ENCODE peak calls at places on chromosomes 13 and 19, in eight cellular contexts. One of them, this sample, is unnamed.

GRCh38 chr13:20782116-20782708 is 8.5 kb upstream of the EEF1AKMT1 start:
- DNase-seq in naive thymus-derived CD8-positive, alpha-beta T cell: no peak
- DNase-seq in GM12864: peak
- DNase-seq in NCI-H1105: no peak
- DNase-seq in RCC 7860: no peak
- DNase-seq in M059J: no peak
- DNase-seq in NCI-H2029: no peak
- DNase-seq in MCF 10A: no peak
- DNase-seq in this sample: no peak

GRCh38 chr19:1122972-1123363 is 19.2 kb downstream of the GPX4 start:
- DNase-seq in MCF 10A: peak
- DNase-seq in RCC 7860: peak
- DNase-seq in M059J: no peak
- DNase-seq in GM12864: no peak
- DNase-seq in NCI-H2029: no peak
- DNase-seq in NCI-H1105: no peak
- DNase-seq in naive thymus-derived CD8-positive, alpha-beta T cell: no peak
- DNase-seq in this sample: peak

GRCh38 chr19:15488489-15489226 is 9.4 kb upstream of the PGLYRP2 start:
- DNase-seq in naive thymus-derived CD8-positive, alpha-beta T cell: no peak
- DNase-seq in GM12864: no peak
- DNase-seq in MCF 10A: no peak
- DNase-seq in RCC 7860: no peak
- DNase-seq in NCI-H2029: no peak
- DNase-seq in M059J: no peak
- DNase-seq in NCI-H1105: no peak
- DNase-seq in this sample: no peak

GRCh38 chr13:84896128-84896527 is 903.1 kb downstream of the SLITRK6 start:
- DNase-seq in naive thymus-derived CD8-positive, alpha-beta T cell: no peak
- DNase-seq in GM12864: peak
- DNase-seq in M059J: peak
- DNase-seq in RCC 7860: peak
- DNase-seq in NCI-H1105: no peak
- DNase-seq in NCI-H2029: no peak
- DNase-seq in MCF 10A: peak
- DNase-seq in this sample: peak

GRCh38 chr13:66723606-66724005 is 506.5 kb downstream of the PCDH9 start:
- DNase-seq in NCI-H1105: no peak
- DNase-seq in NCI-H2029: no peak
- DNase-seq in naive thymus-derived CD8-positive, alpha-beta T cell: no peak
- DNase-seq in GM12864: no peak
- DNase-seq in RCC 7860: no peak
- DNase-seq in MCF 10A: no peak
- DNase-seq in M059J: no peak
- DNase-seq in this sample: no peak

GRCh38 chr13:49457221-49457620 is 13.1 kb downstream of the SETDB2 start:
- DNase-seq in M059J: peak
- DNase-seq in naive thymus-derived CD8-positive, alpha-beta T cell: no peak
- DNase-seq in NCI-H2029: no peak
- DNase-seq in GM12864: no peak
- DNase-seq in NCI-H1105: no peak
- DNase-seq in RCC 7860: no peak
- DNase-seq in MCF 10A: no peak
- DNase-seq in this sample: no peak

GRCh38 chr19:7182489-7182888 is 111.7 kb downstream of the INSR start:
- DNase-seq in naive thymus-derived CD8-positive, alpha-beta T cell: no peak
- DNase-seq in M059J: no peak
- DNase-seq in MCF 10A: no peak
- DNase-seq in NCI-H2029: no peak
- DNase-seq in RCC 7860: no peak
- DNase-seq in GM12864: no peak
- DNase-seq in NCI-H1105: no peak
- DNase-seq in this sample: no peak

GRCh38 chr19:49231804-49232203 is 74.2 kb downstream of the TRPM4 start:
- DNase-seq in naive thymus-derived CD8-positive, alpha-beta T cell: no peak
- DNase-seq in NCI-H1105: no peak
- DNase-seq in NCI-H2029: no peak
- DNase-seq in MCF 10A: no peak
- DNase-seq in RCC 7860: no peak
- DNase-seq in GM12864: no peak
- DNase-seq in M059J: no peak
- DNase-seq in this sample: no peak